ENCODE peak calls at places on chromosomes 3 and 15, in five cellular contexts. R, B, P, V and A are unnamed samples.

GRCh38 chr3:190996376-190996775 is 133.9 kb upstream of the GMNC start:
- DNase-seq in R (no peak), B (peak), V (no peak), P (no peak), A (no peak)

GRCh38 chr3:3119393-3119851 is 7.3 kb upstream of the TRNT1 start:
- DNase-seq in B (no peak), R (no peak), V (no peak), P (no peak), A (no peak)

GRCh38 chr3:134211797-134212196 is 38.9 kb downstream of the RYK start:
- DNase-seq in P (peak), V (no peak), R (no peak), B (peak), A (peak)

GRCh38 chr3:166527325-166527724 is 690.1 kb upstream of the BCHE start:
- DNase-seq in V (no peak), R (peak), P (no peak), B (peak), A (no peak)

GRCh38 chr15:55270301-55270700 is 19.3 kb downstream of the RAB27A start:
- DNase-seq in P (no peak), R (no peak), V (no peak), B (no peak), A (no peak)

GRCh38 chr15:65618575-65619109 is 3.1 kb upstream of the SLC24A1 start:
- DNase-seq in R (no peak), V (no peak), P (no peak), B (no peak), A (no peak)

GRCh38 chr3:171813897-171814460 is 3.7 kb upstream of the PLD1 start:
- DNase-seq in R (no peak), P (no peak), B (peak), V (no peak), A (no peak)

GRCh38 chr3:125061170-125061569 is 5.4 kb upstream of the HEG1 start:
- DNase-seq in B (no peak), R (no peak), V (no peak), P (no peak), A (no peak)

GRCh38 chr15:42729409-42729808 is 7.5 kb downstream of the CDAN1 start:
- DNase-seq in R (no peak), V (no peak), B (no peak), P (no peak), A (no peak)

GRCh38 chr3:185721970-185722369 is 102.9 kb downstream of the IGF2BP2 start:
- DNase-seq in V (no peak), R (no peak), B (no peak), P (no peak), A (no peak)

GRCh38 chr15:85606721-85607120 is 188.0 kb downstream of the KLHL25 start:
- DNase-seq in R (no peak), V (no peak), B (no peak), P (no peak), A (no peak)

GRCh38 chr3:15682766-15683165 is 81.2 kb downstream of the BTD start:
- DNase-seq in V (no peak), R (no peak), B (no peak), P (no peak), A (no peak)

GRCh38 chr15:38530113-38530512 is 34.5 kb downstream of the RASGRP1 start:
- DNase-seq in R (no peak), P (no peak), V (no peak), B (peak), A (no peak)

GRCh38 chr3:149386299-149386606 is 8.8 kb upstream of the TM4SF1 start:
- DNase-seq in V (no peak), B (no peak), P (no peak), R (no peak), A (no peak)

GRCh38 chr3:69691860-69692259 is 47.4 kb upstream of the MITF start:
- DNase-seq in P (no peak), V (no peak), R (peak), B (no peak), A (no peak)

GRCh38 chr15:70236306-70237103 is 138.8 kb upstream of the TLE3 start:
- DNase-seq in V (no peak), P (no peak), R (peak), B (peak), A (no peak)

GRCh38 chr15:45457215-45457614 is 65.3 kb downstream of the SLC30A4 start:
- DNase-seq in B (peak), R (no peak), P (no peak), V (no peak), A (no peak)